ENCODE peak calls at places on chromosomes 6 and 20, in seven cellular contexts. One of them, this sample, is unnamed.

GRCh38 chr6:7261030-7261841 is 51.8 kb downstream of the SSR1 start:
- DNase-seq in OCI-LY7: no peak
- DNase-seq in HCT116: peak; percentile 65
- DNase-seq in endothelial cell of umbilical vein: peak; percentile 86
- DNase-seq in IMR-90: peak; percentile 80
- DNase-seq in tibial nerve: peak; percentile 71
- DNase-seq in GM23248: peak; percentile 94
- DNase-seq in this sample: peak; percentile 85

GRCh38 chr20:3645309-3646066 is 17.7 kb downstream of the GFRA4 start:
- DNase-seq in tibial nerve: no peak
- DNase-seq in IMR-90: no peak
- DNase-seq in HCT116: no peak
- DNase-seq in endothelial cell of umbilical vein: no peak
- DNase-seq in GM23248: no peak
- DNase-seq in OCI-LY7: no peak
- DNase-seq in this sample: no peak

GRCh38 chr6:82410151-82410621 is 46.6 kb downstream of the TPBG start:
- DNase-seq in tibial nerve: no peak
- DNase-seq in HCT116: no peak
- DNase-seq in OCI-LY7: no peak
- DNase-seq in GM23248: peak; percentile 72
- DNase-seq in endothelial cell of umbilical vein: no peak
- DNase-seq in IMR-90: peak; percentile 54
- DNase-seq in this sample: peak; percentile 87

GRCh38 chr20:25532015-25532751 is 53.1 kb downstream of the NINL start:
- DNase-seq in tibial nerve: no peak
- DNase-seq in HCT116: no peak
- DNase-seq in endothelial cell of umbilical vein: peak; percentile 31
- DNase-seq in IMR-90: no peak
- DNase-seq in OCI-LY7: no peak
- DNase-seq in GM23248: no peak
- DNase-seq in this sample: no peak

GRCh38 chr6:87721311-87721710 is 19.3 kb upstream of the AKIRIN2 start:
- DNase-seq in IMR-90: no peak
- DNase-seq in OCI-LY7: no peak
- DNase-seq in endothelial cell of umbilical vein: no peak
- DNase-seq in tibial nerve: no peak
- DNase-seq in GM23248: peak; percentile 56
- DNase-seq in HCT116: no peak
- DNase-seq in this sample: no peak

GRCh38 chr6:134351615-134352474 is 33.9 kb upstream of the SGK1 start:
- DNase-seq in tibial nerve: no peak
- DNase-seq in endothelial cell of umbilical vein: no peak
- DNase-seq in OCI-LY7: no peak
- DNase-seq in IMR-90: peak; percentile 33
- DNase-seq in GM23248: no peak
- DNase-seq in HCT116: no peak
- DNase-seq in this sample: no peak

GRCh38 chr6:49453221-49453620 is 9.8 kb downstream of the MMUT start:
- DNase-seq in GM23248: peak; percentile 35
- DNase-seq in endothelial cell of umbilical vein: peak; percentile 8
- DNase-seq in tibial nerve: no peak
- DNase-seq in IMR-90: no peak
- DNase-seq in HCT116: no peak
- DNase-seq in OCI-LY7: peak; percentile 8
- DNase-seq in this sample: peak; percentile 16

GRCh38 chr20:8766868-8767390 is 302.0 kb upstream of the PLCB4 start:
- DNase-seq in IMR-90: no peak
- DNase-seq in GM23248: no peak
- DNase-seq in tibial nerve: no peak
- DNase-seq in HCT116: no peak
- DNase-seq in OCI-LY7: no peak
- DNase-seq in endothelial cell of umbilical vein: no peak
- DNase-seq in this sample: no peak

GRCh38 chr6:29967379-29968010 is 25.2 kb downstream of the HLA-A start:
- DNase-seq in IMR-90: no peak
- DNase-seq in OCI-LY7: peak; percentile 61
- DNase-seq in GM23248: peak; percentile 37
- DNase-seq in tibial nerve: no peak
- DNase-seq in endothelial cell of umbilical vein: peak; percentile 89
- DNase-seq in HCT116: peak; percentile 60
- DNase-seq in this sample: peak; percentile 59

GRCh38 chr6:82072113-82072512 is 175.4 kb downstream of the IBTK start:
- DNase-seq in IMR-90: peak; percentile 20
- DNase-seq in endothelial cell of umbilical vein: no peak
- DNase-seq in HCT116: no peak
- DNase-seq in GM23248: peak; percentile 25
- DNase-seq in tibial nerve: no peak
- DNase-seq in OCI-LY7: no peak
- DNase-seq in this sample: peak; percentile 90

GRCh38 chr6:36469946-36470345 is 27.1 kb downstream of the KCTD20 start:
- DNase-seq in GM23248: no peak
- DNase-seq in IMR-90: no peak
- DNase-seq in OCI-LY7: no peak
- DNase-seq in tibial nerve: no peak
- DNase-seq in HCT116: no peak
- DNase-seq in endothelial cell of umbilical vein: no peak
- DNase-seq in this sample: no peak

GRCh38 chr6:108897371-108897770 is 49.1 kb downstream of the ARMC2 start:
- DNase-seq in endothelial cell of umbilical vein: peak; percentile 32
- DNase-seq in tibial nerve: no peak
- DNase-seq in HCT116: peak; percentile 13
- DNase-seq in GM23248: peak; percentile 19
- DNase-seq in IMR-90: peak; percentile 28
- DNase-seq in OCI-LY7: no peak
- DNase-seq in this sample: no peak

GRCh38 chr6:41505084-41506049 is 40.8 kb upstream of the FOXP4 start:
- DNase-seq in tibial nerve: peak; percentile 69
- DNase-seq in OCI-LY7: no peak
- DNase-seq in GM23248: peak; percentile 75
- DNase-seq in endothelial cell of umbilical vein: peak; percentile 58
- DNase-seq in IMR-90: peak; percentile 88
- DNase-seq in HCT116: no peak
- DNase-seq in this sample: peak; percentile 45

GRCh38 chr6:122696853-122697252 is 82.7 kb upstream of the FABP7 start:
- DNase-seq in endothelial cell of umbilical vein: peak; percentile 5
- DNase-seq in OCI-LY7: no peak
- DNase-seq in tibial nerve: no peak
- DNase-seq in HCT116: peak; percentile 91
- DNase-seq in GM23248: peak; percentile 18
- DNase-seq in IMR-90: peak; percentile 71
- DNase-seq in this sample: no peak

GRCh38 chr6:113461153-113461897 is 395.8 kb upstream of the MARCKS start:
- DNase-seq in endothelial cell of umbilical vein: peak; percentile 19
- DNase-seq in tibial nerve: no peak
- DNase-seq in OCI-LY7: no peak
- DNase-seq in IMR-90: peak; percentile 52
- DNase-seq in GM23248: peak; percentile 36
- DNase-seq in HCT116: no peak
- DNase-seq in this sample: peak; percentile 24

GRCh38 chr20:51258582-51259175 is 235.8 kb upstream of the KCNG1 start:
- DNase-seq in tibial nerve: no peak
- DNase-seq in OCI-LY7: no peak
- DNase-seq in IMR-90: peak; percentile 17
- DNase-seq in endothelial cell of umbilical vein: no peak
- DNase-seq in HCT116: no peak
- DNase-seq in GM23248: peak; percentile 51
- DNase-seq in this sample: no peak

GRCh38 chr6:36853325-36853724 is 14.1 kb upstream of the CPNE5 start:
- DNase-seq in HCT116: no peak
- DNase-seq in GM23248: peak; percentile 92
- DNase-seq in endothelial cell of umbilical vein: peak; percentile 42
- DNase-seq in OCI-LY7: no peak
- DNase-seq in IMR-90: peak; percentile 90
- DNase-seq in tibial nerve: peak; percentile 54
- DNase-seq in this sample: peak; percentile 73

GRCh38 chr6:33136310-33136895 is 55.9 kb downstream of the COL11A2 start:
- DNase-seq in HCT116: no peak
- DNase-seq in GM23248: no peak
- DNase-seq in OCI-LY7: no peak
- DNase-seq in endothelial cell of umbilical vein: no peak
- DNase-seq in IMR-90: no peak
- DNase-seq in tibial nerve: no peak
- DNase-seq in this sample: no peak
- H3K27ac ChIP-seq in HCT116: no peak overlapping the region
- H3K27ac ChIP-seq in GM23248: no peak overlapping the region
- H3K27ac ChIP-seq in OCI-LY7: no peak overlapping the region
- H3K27ac ChIP-seq in endothelial cell of umbilical vein: no peak overlapping the region
- H3K27ac ChIP-seq in IMR-90: no peak overlapping the region
- H3K27ac ChIP-seq in tibial nerve: no peak overlapping the region
- H3K27ac ChIP-seq in this sample: no peak overlapping the region

DNA sequence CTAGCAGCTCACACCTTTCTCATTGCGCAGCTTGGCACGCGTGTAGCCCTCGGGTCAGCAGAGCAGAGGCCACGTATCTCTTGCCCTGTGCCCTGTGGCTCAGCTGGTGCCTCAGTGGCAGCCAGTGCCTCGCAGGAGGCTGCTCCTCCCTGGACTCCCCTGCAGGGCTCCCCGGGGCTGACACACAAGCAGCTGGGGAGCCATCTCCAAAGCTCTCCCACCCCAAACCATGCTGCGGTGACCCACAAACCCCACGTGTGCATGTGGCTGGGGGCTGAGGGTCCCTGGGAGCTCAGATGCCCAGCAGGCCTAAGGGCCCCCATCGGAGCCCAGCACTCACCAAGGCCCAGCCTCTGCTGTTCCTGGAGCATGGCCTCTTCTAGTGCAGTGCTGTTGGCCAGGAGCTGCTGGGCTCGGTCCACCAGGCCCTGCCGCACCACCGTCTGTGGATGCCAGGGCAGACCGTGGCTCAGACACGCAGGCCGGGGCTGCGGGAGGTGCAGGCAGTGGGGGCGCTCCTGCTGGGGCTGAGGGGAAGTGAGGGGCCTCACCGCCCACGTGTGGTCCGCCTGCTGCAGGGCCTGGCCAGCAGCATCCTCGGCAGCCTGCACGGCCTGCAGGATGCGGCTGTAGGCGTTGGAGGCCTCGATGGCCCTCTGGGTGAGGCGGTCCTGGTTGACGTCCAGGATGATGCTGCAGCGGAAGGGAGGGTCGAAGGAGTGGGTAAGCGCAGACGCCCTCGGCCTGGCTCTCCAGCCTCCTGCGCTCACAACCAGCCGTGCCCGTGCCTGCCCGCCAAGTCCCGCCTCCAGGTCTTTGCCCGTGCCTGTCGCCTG is 13.8 kb downstream of the ADRM1 start:
- DNase-seq in endothelial cell of umbilical vein: no peak
- DNase-seq in tibial nerve: no peak
- DNase-seq in OCI-LY7: no peak
- DNase-seq in GM23248: no peak
- DNase-seq in HCT116: no peak
- DNase-seq in IMR-90: no peak
- DNase-seq in this sample: no peak
- H3K4me3 ChIP-seq in endothelial cell of umbilical vein: no peak overlapping the region
- H3K4me3 ChIP-seq in tibial nerve: no peak overlapping the region
- H3K4me3 ChIP-seq in OCI-LY7: no peak overlapping the region
- H3K4me3 ChIP-seq in GM23248: no peak overlapping the region
- H3K4me3 ChIP-seq in HCT116: no peak overlapping the region
- H3K4me3 ChIP-seq in IMR-90: no peak overlapping the region
- H3K4me3 ChIP-seq in this sample: no peak overlapping the region

GRCh38 chr6:118571121-118571520 is 23.0 kb downstream of the PLN start:
- DNase-seq in HCT116: no peak
- DNase-seq in tibial nerve: no peak
- DNase-seq in GM23248: no peak
- DNase-seq in OCI-LY7: no peak
- DNase-seq in IMR-90: no peak
- DNase-seq in endothelial cell of umbilical vein: no peak
- DNase-seq in this sample: no peak

GRCh38 chr6:118569498-118569897 is 21.4 kb downstream of the PLN start:
- DNase-seq in IMR-90: no peak
- DNase-seq in GM23248: no peak
- DNase-seq in OCI-LY7: no peak
- DNase-seq in HCT116: no peak
- DNase-seq in tibial nerve: no peak
- DNase-seq in endothelial cell of umbilical vein: no peak
- DNase-seq in this sample: no peak

GRCh38 chr6:118578617-118579016 is 30.5 kb downstream of the PLN start:
- DNase-seq in HCT116: no peak
- DNase-seq in tibial nerve: no peak
- DNase-seq in OCI-LY7: no peak
- DNase-seq in endothelial cell of umbilical vein: no peak
- DNase-seq in GM23248: peak; percentile 26
- DNase-seq in IMR-90: no peak
- DNase-seq in this sample: no peak

GRCh38 chr6:118577972-118578371 is 29.9 kb downstream of the PLN start:
- DNase-seq in GM23248: no peak
- DNase-seq in endothelial cell of umbilical vein: no peak
- DNase-seq in OCI-LY7: no peak
- DNase-seq in tibial nerve: no peak
- DNase-seq in IMR-90: no peak
- DNase-seq in HCT116: no peak
- DNase-seq in this sample: no peak

GRCh38 chr6:118574051-118574865 is 26.2 kb downstream of the PLN start:
- DNase-seq in IMR-90: peak; percentile 39
- DNase-seq in HCT116: no peak
- DNase-seq in OCI-LY7: peak; percentile 14
- DNase-seq in tibial nerve: no peak
- DNase-seq in endothelial cell of umbilical vein: peak; percentile 32
- DNase-seq in GM23248: no peak
- DNase-seq in this sample: no peak
- H3K9me3 ChIP-seq in IMR-90: peaks cover 16% of the 10 kb centered on the region
- H3K9me3 ChIP-seq in HCT116: peaks cover 21% of the 10 kb centered on the region
- H3K9me3 ChIP-seq in OCI-LY7: peaks cover 11% of the 10 kb centered on the region
- H3K9me3 ChIP-seq in tibial nerve: peaks cover 29% of the 10 kb centered on the region
- H3K9me3 ChIP-seq in endothelial cell of umbilical vein: peaks cover 8% of the 10 kb centered on the region
- H3K9me3 ChIP-seq in GM23248: peaks cover 4% of the 10 kb centered on the region
- H3K9me3 ChIP-seq in this sample: peaks cover 25% of the 10 kb centered on the region

GRCh38 chr6:26578741-26579140 is 18.0 kb upstream of the ABT1 start:
- DNase-seq in tibial nerve: no peak
- DNase-seq in OCI-LY7: no peak
- DNase-seq in HCT116: no peak
- DNase-seq in GM23248: no peak
- DNase-seq in endothelial cell of umbilical vein: no peak
- DNase-seq in IMR-90: no peak
- DNase-seq in this sample: no peak

GRCh38 chr6:26576929-26577719 is 19.6 kb upstream of the ABT1 start:
- DNase-seq in IMR-90: peak; percentile 88
- DNase-seq in HCT116: peak; percentile 84
- DNase-seq in GM23248: peak; percentile 78
- DNase-seq in endothelial cell of umbilical vein: peak; percentile 54
- DNase-seq in OCI-LY7: no peak
- DNase-seq in tibial nerve: peak; percentile 59
- DNase-seq in this sample: peak; percentile 88

GRCh38 chr6:26578279-26578678 is 18.5 kb upstream of the ABT1 start:
- DNase-seq in endothelial cell of umbilical vein: no peak
- DNase-seq in GM23248: no peak
- DNase-seq in IMR-90: no peak
- DNase-seq in HCT116: no peak
- DNase-seq in OCI-LY7: no peak
- DNase-seq in tibial nerve: no peak
- DNase-seq in this sample: no peak

GRCh38 chr6:26576407-26576843 is 20.3 kb upstream of the ABT1 start:
- DNase-seq in endothelial cell of umbilical vein: peak; percentile 8
- DNase-seq in HCT116: no peak
- DNase-seq in IMR-90: no peak
- DNase-seq in OCI-LY7: no peak
- DNase-seq in GM23248: no peak
- DNase-seq in tibial nerve: no peak
- DNase-seq in this sample: no peak

DNA sequence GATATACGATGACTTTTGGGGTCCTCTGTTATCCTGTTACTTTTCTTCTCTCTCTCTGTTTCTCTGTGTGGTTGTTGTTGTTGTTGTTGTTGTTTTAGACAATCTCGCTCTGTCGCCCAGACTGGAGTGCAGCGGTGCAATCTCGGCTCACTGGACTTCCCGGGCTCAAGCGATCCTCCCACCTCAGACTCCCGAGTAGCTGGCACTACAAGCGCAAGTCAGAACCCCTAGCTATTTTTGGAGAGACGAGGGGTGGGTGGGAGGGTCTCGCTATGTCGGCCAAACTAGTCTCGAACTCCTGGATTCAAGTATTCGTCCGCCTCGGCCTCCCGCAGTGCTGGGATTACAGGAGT is 19.1 kb upstream of the ABT1 start:
- DNase-seq in tibial nerve: no peak
- DNase-seq in IMR-90: no peak
- DNase-seq in OCI-LY7: no peak
- DNase-seq in GM23248: no peak
- DNase-seq in HCT116: no peak
- DNase-seq in endothelial cell of umbilical vein: no peak
- DNase-seq in this sample: no peak
- H3K27ac ChIP-seq in tibial nerve: no peak overlapping the region
- H3K27ac ChIP-seq in IMR-90: no peak overlapping the region
- H3K27ac ChIP-seq in OCI-LY7: no peak overlapping the region
- H3K27ac ChIP-seq in GM23248: no peak overlapping the region
- H3K27ac ChIP-seq in HCT116: no peak overlapping the region
- H3K27ac ChIP-seq in endothelial cell of umbilical vein: no peak overlapping the region
- H3K27ac ChIP-seq in this sample: no peak overlapping the region

This sample was measured in A673.